ENCODE peak calls at places on chromosomes 5 and 9, in eight cellular contexts. T, O, V, N, M, C, W and I are unnamed samples.

GRCh38 chr5:116176124-116176523 is 91.3 kb downstream of the COMMD10 start:
- DNase-seq in T (no peak), O (peak; percentile 3), V (no peak), N (no peak), M (no peak), C (no peak), W (no peak), I (no peak)

GRCh38 chr9:121987312-121987711 is 105.8 kb downstream of the TTLL11 start:
- DNase-seq in T (no peak), O (no peak), V (no peak), N (no peak), M (no peak), C (no peak), W (no peak), I (no peak)

GRCh38 chr5:90334746-90335145 is 74.8 kb downstream of the CETN3 start:
- DNase-seq in T (no peak), O (no peak), V (no peak), N (no peak), M (no peak), C (no peak), W (no peak), I (no peak)

GRCh38 chr9:100064872-100065581 is 33.8 kb downstream of the ERP44 start:
- DNase-seq in T (no peak), O (peak; percentile 87), V (no peak), N (peak; percentile 32), M (no peak), C (no peak), W (no peak), I (no peak)

GRCh38 chr9:89410709-89411111 is 87.2 kb downstream of the SEMA4D start:
- DNase-seq in T (no peak), O (no peak), V (no peak), N (no peak), M (no peak), C (no peak), W (no peak), I (no peak)

GRCh38 chr9:22731786-22732185 is 285.2 kb downstream of the DMRTA1 start:
- DNase-seq in T (no peak), O (no peak), V (no peak), N (no peak), M (no peak), C (no peak), W (no peak), I (no peak)

GRCh38 chr5:34735436-34736426 is 79.6 kb downstream of the RAI14 start:
- DNase-seq in T (no peak), O (peak; percentile 77), V (no peak), N (peak; percentile 69), M (no peak), C (no peak), W (no peak), I (no peak)

GRCh38 chr5:33231214-33231710 is 209.5 kb upstream of the TARS1 start:
- DNase-seq in T (no peak), O (no peak), V (no peak), N (no peak), M (no peak), C (no peak), W (no peak), I (no peak)

GRCh38 chr9:11257992-11258391 is 645.2 kb upstream of the PTPRD start:
- DNase-seq in T (no peak), O (no peak), V (no peak), N (no peak), M (no peak), C (no peak), W (no peak), I (no peak)

GRCh38 chr9:87382902-87383301 is 114.8 kb upstream of the DAPK1 start:
- DNase-seq in T (no peak), O (peak; percentile 94), V (no peak), N (peak; percentile 74), M (no peak), C (no peak), W (no peak), I (no peak)

GRCh38 chr5:144697847-144698262 is 527.2 kb downstream of the KCTD16 start:
- DNase-seq in T (no peak), O (peak; percentile 96), V (no peak), N (peak; percentile 80), M (no peak), C (no peak), W (no peak), I (peak; percentile 18)

GRCh38 chr9:135282808-135283207 is 195.3 kb downstream of the OLFM1 start:
- DNase-seq in T (no peak), O (no peak), V (no peak), N (no peak), M (no peak), C (no peak), W (no peak), I (no peak)

GRCh38 chr5:115374057-115374775 is 77.8 kb upstream of the CCDC112 start:
- DNase-seq in T (no peak), O (no peak), V (no peak), N (no peak), M (no peak), C (no peak), W (no peak), I (no peak)

GRCh38 chr5:96331210-96331609 is 101.8 kb downstream of the PCSK1 start:
- DNase-seq in T (no peak), O (peak; percentile 64), V (no peak), N (no peak), M (peak; percentile 42), C (no peak), W (no peak), I (no peak)

GRCh38 chr5:136249678-136250266 is 56.8 kb upstream of the SMIM32 start:
- DNase-seq in T (peak; percentile 79), O (peak; percentile 79), V (no peak), N (peak; percentile 42), M (peak; percentile 82), C (no peak), W (peak; percentile 72), I (no peak)

GRCh38 chr5:43428034-43428712 is 16.0 kb upstream of the CCL28 start:
- DNase-seq in T (no peak), O (peak; percentile 40), V (no peak), N (no peak), M (no peak), C (no peak), W (no peak), I (no peak)